ENCODE peak calls at places on chromosomes 13 and 19, in nine cellular contexts. J is CD4-positive, CD25-positive, alpha-beta regulatory T cell; L is ovary; Y is cardiac muscle cell; G is SJCRH30; C is left lung; M is SJSA1; T is OCI-LY7; D is IMR-90. A is an unnamed sample. For H3K4me1, the result is how much of the 10 kb centered on the place peaks cover.

GRCh38 chr13:26619321-26619720 is 61.8 kb downstream of the WASF3 start:
- DNase-seq in M (no peak), G (no peak), J (no peak), C (no peak), Y (peak), T (no peak), D (peak), L (no peak), A (no peak)

GRCh38 chr19:10836478-10837325 is 690 bp upstream of the TMED1 start:
- DNase-seq in M (peak), G (peak), C (peak), J (peak), L (peak), Y (peak), D (no peak), T (peak), A (peak)

GRCh38 chr13:100235311-100235901 is 146.5 kb downstream of the PCCA start:
- DNase-seq in C (no peak), M (peak), J (peak), G (peak), Y (peak), D (peak), T (peak), L (no peak), A (peak)

GRCh38 chr19:5172859-5173577 is 167.6 kb downstream of the PTPRS start:
- DNase-seq in L (no peak), J (no peak), G (peak), Y (peak), M (peak), D (peak), C (no peak), T (no peak), A (peak)

GRCh38 chr19:2973229-2973628 is 4.1 kb upstream of the TLE6 start:
- DNase-seq in M (no peak), J (no peak), T (no peak), Y (peak), C (no peak), D (no peak), G (no peak), L (no peak), A (no peak)

GRCh38 chr19:2629491-2630351 is 72.8 kb downstream of the GNG7 start:
- DNase-seq in D (no peak), M (no peak), J (peak), L (no peak), T (no peak), Y (peak), C (no peak), G (no peak), A (no peak)

GRCh38 chr13:109123971-109124370 is 494.6 kb downstream of the MYO16 start:
- DNase-seq in L (no peak), D (no peak), J (no peak), M (peak), T (no peak), Y (no peak), G (no peak), C (no peak), A (no peak)

GRCh38 chr19:45147835-45148676 is 12.7 kb downstream of the NKPD1 start:
- DNase-seq in D (no peak), J (no peak), L (no peak), T (no peak), M (no peak), G (no peak), C (no peak), Y (no peak), A (no peak)

GRCh38 chr13:108402850-108403249 is 133.3 kb downstream of the TNFSF13B start:
- DNase-seq in G (no peak), J (no peak), M (no peak), T (no peak), C (no peak), Y (no peak), L (no peak), D (no peak), A (no peak)

GRCh38 chr13:89214115-89214514 is 1542.9 kb downstream of the SLITRK5 start:
- DNase-seq in M (no peak), G (no peak), Y (no peak), J (no peak), L (no peak), D (no peak), C (no peak), T (no peak), A (no peak)

GRCh38 chr19:18793144-18794028 is 2.3 kb upstream of the COMP start:
- DNase-seq in J (no peak), M (no peak), C (no peak), D (no peak), G (no peak), T (no peak), L (no peak), Y (no peak), A (no peak)

GRCh38 chr13:28001837-28002473 is 13.5 kb upstream of the URAD start:
- DNase-seq in D (no peak), G (peak), L (no peak), J (no peak), C (no peak), M (no peak), Y (no peak), T (no peak), A (no peak)

GRCh38 chr19:33490041-33490451 is 31.5 kb downstream of the PEPD start:
- DNase-seq in M (no peak), Y (no peak), J (no peak), T (no peak), C (peak), D (no peak), L (no peak), G (no peak), A (no peak)

GRCh38 chr19:50333235-50333736 is 4.1 kb upstream of the KCNC3 start:
- DNase-seq in J (peak), D (peak), T (peak), L (peak), Y (peak), M (no peak), C (peak), G (peak), A (peak)

GRCh38 chr13:54489359-54489758 is 1460.7 kb downstream of the OLFM4 start:
- DNase-seq in G (no peak), T (no peak), L (no peak), J (no peak), C (no peak), D (no peak), Y (no peak), M (no peak), A (no peak)

GRCh38 chr19:4650159-4650558 is 10.8 kb downstream of the TNFAIP8L1 start:
- DNase-seq in L (no peak), Y (no peak), J (no peak), G (no peak), D (no peak), T (no peak), C (no peak), M (no peak), A (no peak)

GRCh38 chr13:59635591-59635990 is 528.1 kb downstream of the DIAPH3 start:
- DNase-seq in M (no peak), Y (no peak), J (no peak), G (no peak), C (no peak), D (no peak), T (no peak), L (no peak), A (no peak)

GRCh38 chr19:28868836-28869235 is 344.1 kb downstream of the UQCRFS1 start:
- DNase-seq in C (no peak), L (no peak), J (no peak), T (no peak), Y (no peak), M (no peak), G (no peak), D (no peak), A (no peak)

GRCh38 chr13:28044608-28045007 is 55.8 kb downstream of the FLT3 start:
- DNase-seq in J (no peak), L (no peak), C (no peak), T (no peak), D (peak), G (no peak), M (no peak), Y (no peak), A (no peak)

GRCh38 chr19:43675269-43675879 is 5.4 kb upstream of the PLAUR start:
- DNase-seq in M (no peak), L (no peak), T (no peak), C (peak), Y (peak), G (no peak), D (peak), J (peak), A (peak)

GRCh38 chr13:79528356-79528755 is 47.4 kb downstream of the NDFIP2 start:
- DNase-seq in Y (no peak), M (no peak), T (no peak), C (no peak), L (no peak), G (no peak), D (peak), J (no peak), A (no peak)

GRCh38 chr13:76014618-76015315 is 378.6 kb downstream of the LMO7 start:
- DNase-seq in M (no peak), D (peak), C (no peak), Y (peak), G (peak), J (no peak), L (no peak), T (no peak), A (no peak)

GRCh38 chr13:23695711-23696512 is 125.7 kb downstream of the TNFRSF19 start:
- DNase-seq in L (no peak), T (peak), D (no peak), C (peak), G (peak), M (no peak), J (peak), Y (peak), A (no peak)

GRCh38 chr19:46204008-46204407 is 25.5 kb upstream of the IGFL1 start:
- DNase-seq in T (no peak), D (no peak), L (no peak), M (no peak), J (no peak), G (no peak), C (no peak), Y (no peak), A (no peak)

GRCh38 chr19:5719274-5719960 is 529 bp downstream of the LONP1 start:
- DNase-seq in T (peak), Y (no peak), G (no peak), C (no peak), M (no peak), D (peak), J (peak), L (no peak), A (no peak)

GRCh38 chr13:42333613-42334328 is 61.8 kb downstream of the AKAP11 start:
- DNase-seq in Y (peak), J (peak), T (peak), C (no peak), L (no peak), D (peak), G (peak), M (no peak), A (peak)

GRCh38 chr19:16143399-16144215 is at the start of gene HSH2D:
- DNase-seq in D (no peak), J (peak), C (peak), Y (no peak), M (no peak), G (no peak), L (no peak), T (peak), A (no peak)

GRCh38 chr19:16139752-16140151 is 3.7 kb upstream of the HSH2D start:
- DNase-seq in J (no peak), D (no peak), L (no peak), C (no peak), T (no peak), Y (no peak), M (no peak), G (no peak), A (no peak)

GRCh38 chr19:16142032-16142580 is 1.4 kb upstream of the HSH2D start:
- DNase-seq in D (no peak), G (no peak), J (no peak), M (no peak), Y (no peak), L (no peak), T (no peak), C (no peak), A (no peak)

GRCh38 chr19:16144216-16144581 is 714 bp downstream of the HSH2D start:
- DNase-seq in J (no peak), G (no peak), D (no peak), Y (no peak), M (no peak), L (no peak), T (no peak), C (no peak), A (no peak)

GRCh38 chr19:16141043-16141442 is 2.4 kb upstream of the HSH2D start:
- DNase-seq in D (no peak), T (peak), L (no peak), J (no peak), C (no peak), G (no peak), M (no peak), Y (no peak), A (no peak)
- H3K4me1 ChIP-seq in D (under half), T (half or more), L (under half), J (under half), C (half or more), G (under half), M (under half), Y (under half), A (under half)

DNA sequence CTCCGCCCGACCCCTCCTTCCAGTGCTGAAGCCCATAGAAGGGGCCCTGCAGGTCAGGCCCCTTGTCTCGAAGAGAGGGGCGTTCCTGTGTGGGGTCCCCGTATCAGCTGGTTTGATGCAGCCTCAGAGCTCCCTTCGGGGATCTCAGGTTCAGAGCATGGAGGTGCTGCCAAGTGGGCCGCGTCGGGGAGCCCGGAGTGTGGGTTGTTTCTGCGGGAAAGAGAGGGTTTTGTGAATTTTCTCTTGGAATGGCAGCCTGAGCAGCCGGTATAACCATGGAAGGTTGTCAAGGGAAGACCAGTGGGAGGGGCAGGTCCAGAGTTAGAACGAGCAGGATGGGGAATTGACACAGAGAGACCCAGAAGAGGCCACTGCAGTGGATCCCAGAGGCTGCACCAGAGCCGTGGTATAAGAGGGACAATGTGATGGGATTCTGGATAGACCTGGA is 407 bp downstream of the TRAPPC2B start:
- DNase-seq in D (peak), M (no peak), J (peak), Y (peak), T (peak), G (peak), C (no peak), L (no peak), A (no peak)
- H3K4me1 ChIP-seq in D (under half), M (under half), J (under half), Y (under half), T (under half), G (under half), C (under half), L (under half), A (under half)

DNA sequence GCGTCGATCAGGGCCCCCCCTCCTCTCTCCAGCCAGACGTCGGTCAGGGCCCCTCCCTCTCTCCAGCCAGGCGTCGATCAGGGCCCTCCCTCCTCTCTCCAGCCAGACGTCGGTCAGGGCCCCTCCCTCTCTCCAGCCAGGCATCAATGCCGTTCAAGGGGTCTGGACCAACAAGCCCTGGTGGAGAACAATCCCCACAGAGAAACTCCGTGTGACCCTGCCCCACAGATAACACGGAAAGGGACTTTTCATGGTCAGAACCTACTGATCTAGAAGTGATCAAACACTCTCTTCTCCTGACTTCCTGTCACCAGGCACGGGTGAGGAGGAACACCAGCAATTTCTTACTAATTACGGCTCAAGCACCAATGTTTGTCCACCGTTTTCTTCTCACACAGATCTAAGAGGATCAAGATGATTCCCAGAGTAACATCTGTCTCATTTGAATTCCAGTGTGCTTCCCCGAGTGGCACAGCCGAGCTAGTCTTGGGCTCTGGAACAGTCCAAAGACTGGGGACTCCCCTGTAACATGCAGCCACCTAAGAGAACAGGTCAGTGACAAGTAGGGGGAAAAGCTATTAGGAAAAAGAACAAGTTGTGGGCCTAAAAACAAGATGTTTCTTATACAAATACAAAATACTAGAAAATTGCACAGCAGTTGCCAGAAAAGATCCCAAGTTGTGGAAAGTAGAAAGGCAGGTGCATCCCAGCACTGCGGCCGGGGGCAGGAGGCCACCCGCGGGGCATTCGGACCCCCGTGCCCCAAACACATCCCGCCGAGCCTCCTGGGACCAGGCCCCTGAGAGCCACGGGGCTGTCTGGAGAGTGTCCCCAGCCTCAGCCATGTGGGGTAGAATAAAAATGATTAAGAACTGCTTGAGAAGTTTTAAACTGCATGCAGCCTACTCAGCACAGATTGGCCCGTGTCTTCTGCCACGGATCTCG is 11.7 kb downstream of the RASA3 start:
- DNase-seq in Y (no peak), D (no peak), M (no peak), L (no peak), T (no peak), J (no peak), C (peak), G (no peak), A (no peak)
- H3K4me1 ChIP-seq in Y (under half), D (under half), M (under half), L (under half), T (under half), J (half or more), C (half or more), G (under half), A (under half)

GRCh38 chr19:35756373-35757230 is at the start of gene HSPB6:
- DNase-seq in C (peak), M (no peak), Y (peak), J (no peak), T (no peak), G (no peak), L (peak), D (peak), A (no peak)

GRCh38 chr19:35754365-35755139 is 2.3 kb downstream of the HSPB6 start:
- DNase-seq in G (no peak), M (no peak), J (no peak), C (no peak), Y (no peak), D (no peak), L (peak), T (no peak), A (no peak)

GRCh38 chr19:35753634-35754364 is 3.0 kb downstream of the HSPB6 start:
- DNase-seq in L (peak), Y (no peak), G (no peak), T (no peak), C (no peak), J (no peak), D (no peak), M (no peak), A (no peak)

GRCh38 chr19:35755550-35756371 is 1.1 kb downstream of the HSPB6 start:
- DNase-seq in Y (peak), M (peak), G (no peak), L (peak), C (peak), J (peak), T (no peak), D (peak), A (no peak)

DNA sequence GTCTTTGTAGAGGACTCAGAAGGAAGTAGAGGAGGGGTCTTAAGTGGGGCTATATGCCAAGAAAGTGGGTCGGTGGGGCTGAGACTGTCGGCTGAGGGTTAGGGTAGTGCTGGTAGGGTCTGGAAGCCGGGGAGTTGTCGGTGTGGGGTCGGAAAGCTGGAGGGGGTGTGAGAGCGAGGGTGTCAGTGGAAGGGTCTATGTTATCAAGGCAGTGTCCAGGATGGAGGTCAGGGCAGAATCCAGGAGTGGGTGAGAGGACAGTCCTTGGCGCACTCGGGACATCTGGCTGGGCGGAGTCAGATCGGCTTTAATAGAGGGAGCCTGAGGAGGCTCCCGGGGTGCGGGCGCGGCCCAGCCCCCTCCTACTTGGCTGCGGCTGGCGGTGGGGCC is 1.7 kb downstream of the HSPB6 start:
- DNase-seq in D (no peak), G (no peak), Y (no peak), C (no peak), M (no peak), T (no peak), J (no peak), L (no peak), A (no peak)
- H3K4me1 ChIP-seq in D (under half), G (under half), Y (under half), C (under half), M (under half), T (under half), J (under half), L (under half), A (under half)